ENCODE peak calls at places on chromosomes 16 and 17, in four cellular contexts. C is body of pancreas, W is neural crest cell, H is mesothelial cell of epicardium. S is an unnamed sample.

GRCh38 chr17:10226930-10227695 is 28.7 kb upstream of the GAS7 start:
- DNase-seq in C (peak), W (peak), H (peak), S (peak)

GRCh38 chr17:55727275-55727674 is 4.6 kb upstream of the TMEM100 start:
- DNase-seq in C (no peak), W (no peak), H (no peak), S (no peak)

GRCh38 chr17:1709971-1710806 is at the start of gene TLCD2:
- DNase-seq in C (peak), W (peak), H (peak), S (peak)

GRCh38 chr16:10738231-10739077 is 5.2 kb upstream of the NUBP1 start:
- DNase-seq in C (peak), W (no peak), H (no peak), S (no peak)

GRCh38 chr17:75571197-75571884 is 16.3 kb upstream of the MYO15B start:
- DNase-seq in C (no peak), W (no peak), H (no peak), S (no peak)

GRCh38 chr16:1133271-1133670 is 19.6 kb upstream of the CACNA1H start:
- DNase-seq in C (no peak), W (no peak), H (no peak), S (no peak)

GRCh38 chr16:77943770-77944169 is 78.6 kb upstream of the CLEC3A start:
- DNase-seq in C (peak), W (no peak), H (no peak), S (no peak)

GRCh38 chr16:7404217-7404616 is 71.6 kb downstream of the RBFOX1 start:
- DNase-seq in C (no peak), W (no peak), H (no peak), S (no peak)

GRCh38 chr16:61366006-61366405 is 670.2 kb downstream of the CDH8 start:
- DNase-seq in C (no peak), W (no peak), H (no peak), S (no peak)

GRCh38 chr17:31834448-31834847 is 24.6 kb downstream of the COPRS start:
- DNase-seq in C (no peak), W (no peak), H (no peak), S (no peak)

GRCh38 chr17:3747805-3748204 is 24.1 kb downstream of the HASPIN start:
- DNase-seq in C (no peak), W (no peak), H (no peak), S (no peak)

GRCh38 chr16:2295056-2295798 is 27.3 kb upstream of the RNPS1 start:
- DNase-seq in C (no peak), W (no peak), H (no peak), S (no peak)

GRCh38 chr16:67664258-67664657 is 2.3 kb downstream of the ENKD1 start:
- DNase-seq in C (peak), W (no peak), H (no peak), S (no peak)

GRCh38 chr17:78609198-78609597 is 32.0 kb upstream of the DNAH17 start:
- DNase-seq in C (no peak), W (no peak), H (no peak), S (no peak)

GRCh38 chr17:41810659-41811548 is 845 bp downstream of the P3H4 start:
- DNase-seq in C (peak), W (no peak), H (no peak), S (no peak)

GRCh38 chr17:78442648-78443128 is 64.2 kb downstream of the PGS1 start:
- DNase-seq in C (peak), W (no peak), H (no peak), S (no peak)

GRCh38 chr16:85332175-85332574 is 219.9 kb upstream of the CIBAR2 start:
- DNase-seq in C (no peak), W (no peak), H (no peak), S (no peak)

GRCh38 chr16:80298676-80299075 is 242.1 kb upstream of the DYNLRB2 start:
- DNase-seq in C (no peak), W (no peak), H (no peak), S (no peak)

GRCh38 chr16:89216315-89217137 is 977 bp upstream of the ZNF778 start:
- DNase-seq in C (peak), W (peak), H (no peak), S (no peak)

GRCh38 chr16:9199312-9199711 is 107.9 kb downstream of the HAPSTR1 start:
- DNase-seq in C (no peak), W (no peak), H (no peak), S (no peak)

GRCh38 chr17:62718420-62718819 is 89.7 kb downstream of the MARCHF10 start:
- DNase-seq in C (no peak), W (no peak), H (no peak), S (no peak)

GRCh38 chr17:14387036-14387435 is 86.2 kb downstream of the HS3ST3B1 start:
- DNase-seq in C (no peak), W (no peak), H (no peak), S (no peak)

GRCh38 chr17:27417596-27418365 is 38.5 kb upstream of the KSR1 start:
- DNase-seq in C (no peak), W (no peak), H (no peak), S (no peak)

GRCh38 chr17:8142158-8142886 is 9.9 kb downstream of the PER1 start:
- DNase-seq in C (no peak), W (no peak), H (no peak), S (no peak)

GRCh38 chr16:89334461-89334860 is 117.0 kb downstream of the ZNF778 start:
- DNase-seq in C (peak), W (no peak), H (no peak), S (no peak)

GRCh38 chr17:78414178-78415162 is 36.0 kb downstream of the PGS1 start:
- DNase-seq in C (no peak), W (no peak), H (no peak), S (no peak)

GRCh38 chr17:82065638-82066303 is at the start of gene DUS1L:
- DNase-seq in C (peak), W (peak), H (no peak), S (peak)

GRCh38 chr16:72995151-72995881 is 52.6 kb downstream of the ZFHX3 start:
- DNase-seq in C (no peak), W (peak), H (no peak), S (no peak)

GRCh38 chr17:32523827-32524552 is 37.2 kb downstream of the CDK5R1 start:
- DNase-seq in C (no peak), W (no peak), H (no peak), S (no peak)

GRCh38 chr16:3461120-3461519 is 17.6 kb downstream of the NAA60 start:
- DNase-seq in C (no peak), W (no peak), H (no peak), S (no peak)

GRCh38 chr16:12434567-12434966 is 369.1 kb downstream of the CPPED1 start:
- DNase-seq in C (no peak), W (no peak), H (no peak), S (no peak)

GRCh38 chr17:65857713-65858112 is 296.3 kb upstream of the AXIN2 start:
- DNase-seq in C (no peak), W (no peak), H (no peak), S (no peak)

DNA sequence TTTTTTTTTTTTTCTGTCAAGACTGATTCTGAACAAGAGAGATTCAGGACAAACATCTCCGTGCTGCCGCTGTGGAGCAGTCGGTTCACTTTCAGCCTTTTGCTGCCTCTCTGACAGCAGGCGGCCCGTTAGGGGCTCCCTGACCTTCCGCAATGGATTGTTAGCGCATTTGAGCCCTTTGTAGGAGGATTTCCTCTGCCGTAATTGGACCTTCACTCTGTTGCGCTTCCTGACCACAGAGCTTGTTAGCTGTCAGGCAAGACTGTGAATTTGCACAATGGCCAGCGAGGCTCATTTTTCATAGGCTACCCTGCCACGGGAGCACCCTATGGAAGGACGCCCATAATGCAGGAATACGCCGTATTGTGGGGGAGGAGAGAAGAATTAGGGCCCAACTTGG is 205.1 kb upstream of the NLRP1 start:
- DNase-seq in C (no peak), W (peak), H (no peak), S (no peak)
- TF ChIP-seq CTCF in C (no peak), W (no peak), H (no peak), S (no peak)

GRCh38 chr16:55033225-55034156 is 102.8 kb downstream of the IRX5 start:
- DNase-seq in C (no peak), W (no peak), H (no peak), S (no peak)
- TF ChIP-seq CTCF in C (no peak), W (no peak), H (no peak), S (no peak)

DNA sequence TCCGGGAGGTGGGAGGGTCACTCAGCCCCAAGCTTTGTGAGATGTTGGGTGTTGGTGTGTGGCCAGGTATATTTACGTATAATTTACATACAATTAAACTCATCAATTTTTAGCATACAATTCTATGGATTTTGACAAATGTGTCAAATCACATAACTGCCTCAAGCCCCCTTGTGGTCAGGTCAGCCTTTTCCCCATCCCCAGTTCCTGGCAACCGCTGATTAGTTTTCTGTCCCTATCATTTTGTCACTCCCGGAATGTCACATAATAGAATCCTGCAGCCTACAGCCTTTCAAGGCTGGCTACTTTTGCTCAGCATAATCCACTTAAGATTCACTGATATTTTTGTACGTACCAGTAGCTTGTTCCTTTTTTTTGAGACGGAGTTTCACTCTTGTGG is 19.4 kb upstream of the RAI1 start:
- DNase-seq in C (no peak), W (no peak), H (no peak), S (no peak)
- TF ChIP-seq CTCF in C (no peak), W (peak), H (peak), S (peak)

GRCh38 chr16:17133851-17134250 is 336.9 kb downstream of the XYLT1 start:
- DNase-seq in C (no peak), W (no peak), H (no peak), S (no peak)

GRCh38 chr16:17134586-17134985 is 336.2 kb downstream of the XYLT1 start:
- DNase-seq in C (no peak), W (no peak), H (no peak), S (no peak)

GRCh38 chr16:17129971-17130370 is 340.8 kb downstream of the XYLT1 start:
- DNase-seq in C (no peak), W (no peak), H (no peak), S (no peak)

GRCh38 chr16:17130733-17131132 is 340.0 kb downstream of the XYLT1 start:
- DNase-seq in C (no peak), W (no peak), H (no peak), S (no peak)

GRCh38 chr16:17131351-17131750 is 339.4 kb downstream of the XYLT1 start:
- DNase-seq in C (no peak), W (no peak), H (no peak), S (no peak)
- TF ChIP-seq CTCF in C (no peak), W (no peak), H (no peak), S (peak)

DNA sequence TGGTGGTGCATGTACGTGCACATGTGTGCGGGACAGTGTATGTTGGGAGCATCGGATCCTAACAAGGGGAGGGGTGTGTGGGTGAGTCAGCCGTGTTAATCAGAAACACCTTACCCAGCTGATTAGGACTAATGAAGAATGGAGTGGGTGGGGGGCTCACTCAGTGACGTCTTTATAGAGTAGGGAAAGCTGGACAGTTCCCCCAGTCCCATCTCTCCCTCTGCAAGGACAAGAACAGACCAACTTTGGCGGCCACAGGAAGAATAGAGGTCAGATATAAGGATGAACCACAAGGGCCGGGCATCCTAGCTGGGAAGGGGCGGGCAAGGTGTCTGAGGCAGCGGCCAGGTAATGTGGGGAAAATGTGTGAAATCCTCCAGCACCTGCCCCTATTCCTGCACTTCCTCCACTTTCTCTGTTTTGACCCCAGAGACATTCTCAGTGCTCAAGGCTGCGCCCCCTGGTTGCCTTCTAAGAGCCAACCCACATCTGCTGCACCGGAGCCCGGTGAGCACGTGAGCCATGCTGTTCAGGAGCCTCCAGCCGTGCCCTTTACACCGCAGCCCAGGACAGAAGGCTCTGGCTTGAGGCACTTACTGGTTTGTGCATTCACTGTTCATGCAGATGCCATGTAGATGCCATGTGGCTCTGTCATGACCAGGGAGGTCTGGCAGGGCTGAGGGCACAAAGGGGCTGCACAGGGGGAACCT is 18.9 kb upstream of the TBX21 start:
- DNase-seq in C (no peak), W (no peak), H (no peak), S (no peak)
- TF ChIP-seq CTCF in C (no peak), W (no peak), H (no peak), S (peak)

DNA sequence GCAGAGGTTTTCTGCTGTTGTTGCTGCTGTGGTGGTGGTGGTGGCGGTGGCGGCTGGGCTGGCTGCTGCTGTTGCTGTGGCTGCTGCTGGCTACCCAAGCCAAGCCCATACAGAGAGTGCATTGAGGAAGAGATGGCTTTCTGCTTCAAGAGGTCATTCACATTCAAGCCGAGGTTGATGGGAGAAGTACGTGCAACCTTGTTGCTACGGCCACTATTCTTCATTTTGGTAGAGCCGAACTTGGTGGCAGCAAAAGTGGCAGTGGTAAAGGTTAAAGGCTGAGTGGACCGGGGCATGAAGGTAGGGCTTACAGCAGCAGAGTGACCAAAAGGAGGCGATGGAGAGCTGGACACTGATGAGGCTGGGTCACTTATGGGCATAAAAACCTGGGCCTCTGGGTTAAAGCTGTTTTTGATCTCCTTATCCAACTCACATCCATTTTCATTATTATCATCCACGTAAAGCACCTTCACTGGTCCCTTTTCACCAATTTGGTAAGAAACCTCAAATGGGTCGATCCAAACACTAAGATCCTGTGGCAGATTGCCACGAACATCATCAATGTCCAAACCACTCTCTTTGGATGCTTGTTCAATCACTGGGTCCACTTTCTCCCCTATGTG is 2.8 kb downstream of the TOB1 start:
- DNase-seq in C (peak), W (peak), H (no peak), S (no peak)
- TF ChIP-seq CTCF in C (peak), W (peak), H (no peak), S (peak)

DNA sequence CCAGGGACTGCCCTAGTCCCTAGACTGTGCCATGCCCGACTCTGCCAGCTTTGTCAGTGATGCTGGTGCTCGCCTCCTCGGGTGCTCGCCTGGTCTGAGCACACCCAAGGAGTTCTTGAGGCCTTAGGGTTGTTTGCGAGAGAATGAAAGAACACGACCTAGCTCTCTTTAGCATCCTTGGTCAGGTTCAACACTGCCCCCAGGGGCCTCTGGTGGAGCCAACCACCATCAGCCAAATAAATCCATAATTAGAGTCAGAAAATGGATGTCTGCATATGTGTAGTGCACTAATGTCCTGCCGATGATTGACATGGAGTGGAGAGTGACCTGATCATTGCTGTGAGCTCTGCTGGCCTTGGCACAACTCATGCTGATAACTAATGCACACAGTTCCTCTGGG is 8.2 kb upstream of the STH start:
- DNase-seq in C (no peak), W (no peak), H (no peak), S (no peak)
- TF ChIP-seq CTCF in C (no peak), W (peak), H (no peak), S (peak)

S was measured in progenitor cell of endocrine pancreas.